ENCODE peak calls at places on chromosomes 4 and X, in eight cellular contexts. P, A, V, F, J, B, Y and W are unnamed samples.

GRCh38 chr4:8740666-8741395 is 130.8 kb downstream of the HMX1 start:
- DNase-seq in J (no peak), V (no peak), F (no peak), B (no peak), A (no peak), P (no peak), Y (no peak), W (no peak)

GRCh38 chr4:159944477-159944876 is 841.6 kb downstream of the RAPGEF2 start:
- DNase-seq in V (no peak), P (no peak), B (no peak), Y (no peak), J (no peak), A (no peak), F (no peak), W (no peak)

GRCh38 chr4:40121515-40121914 is 64.9 kb downstream of the N4BP2 start:
- DNase-seq in V (peak; percentile 81), B (no peak), Y (peak; percentile 89), F (no peak), A (no peak), J (peak; percentile 6), P (no peak), W (no peak)

GRCh38 chrX:123153846-123154335 is 30.2 kb upstream of the GRIA3 start:
- DNase-seq in A (no peak), P (no peak), F (no peak), B (no peak), V (peak; percentile 21), Y (no peak), J (no peak), W (no peak)

GRCh38 chr4:153212755-153213154 is 8.5 kb downstream of the TRIM2 start:
- DNase-seq in A (no peak), J (no peak), B (no peak), V (no peak), F (no peak), P (no peak), Y (no peak), W (no peak)

GRCh38 chrX:141733371-141733770 is 34.8 kb upstream of the SPANXD start:
- DNase-seq in F (no peak), P (no peak), J (no peak), A (no peak), V (no peak), Y (peak; percentile 48), B (no peak), W (no peak)

GRCh38 chr4:21304061-21304541 is 603.8 kb downstream of the PACRGL start:
- DNase-seq in A (no peak), P (peak; percentile 46), V (no peak), F (no peak), B (no peak), Y (no peak), J (no peak), W (no peak)

GRCh38 chr4:160319868-160320260 is 1217.0 kb downstream of the RAPGEF2 start:
- DNase-seq in Y (no peak), F (no peak), B (no peak), J (no peak), A (no peak), P (no peak), V (no peak), W (no peak)

GRCh38 chr4:155307731-155308277 is 69.0 kb downstream of the MAP9 start:
- DNase-seq in V (no peak), A (no peak), B (no peak), P (no peak), J (no peak), Y (no peak), F (no peak), W (no peak)

GRCh38 chr4:26958925-26959653 is 98.4 kb downstream of the STIM2 start:
- DNase-seq in Y (no peak), V (no peak), A (no peak), F (no peak), B (no peak), J (no peak), P (no peak), W (no peak)

GRCh38 chrX:129706395-129707072 is 32.2 kb upstream of the XPNPEP2 start:
- DNase-seq in B (no peak), V (no peak), Y (no peak), A (no peak), P (no peak), F (no peak), J (no peak), W (peak; percentile 30)

GRCh38 chr4:81509822-81510221 is 38.1 kb upstream of the RASGEF1B start:
- DNase-seq in B (no peak), F (no peak), Y (no peak), P (no peak), A (no peak), V (no peak), J (no peak), W (no peak)

GRCh38 chrX:152850465-152850864 is 19.6 kb downstream of the NSDHL start:
- DNase-seq in P (no peak), J (no peak), B (no peak), Y (no peak), V (no peak), A (no peak), F (no peak), W (no peak)

GRCh38 chrX:130100180-130100579 is 10.1 kb downstream of the ELF4 start:
- DNase-seq in V (peak; percentile 94), A (no peak), F (no peak), Y (no peak), J (peak; percentile 50), P (no peak), B (peak; percentile 67), W (peak; percentile 84)

GRCh38 chr4:38449506-38450174 is 214.4 kb upstream of the KLF3 start:
- DNase-seq in Y (peak; percentile 5), V (peak; percentile 81), F (no peak), B (peak; percentile 53), A (no peak), J (peak; percentile 22), P (no peak), W (no peak)

GRCh38 chr4:183571350-183572076 is 66.7 kb downstream of the ING2 start:
- DNase-seq in F (peak; percentile 74), P (peak; percentile 89), A (no peak), B (peak; percentile 22), V (peak; percentile 78), Y (peak; percentile 52), J (peak; percentile 31), W (no peak)

GRCh38 chr4:85744950-85745349 is 270.0 kb downstream of the ARHGAP24 start:
- DNase-seq in J (no peak), F (no peak), B (no peak), Y (no peak), V (peak; percentile 1), P (no peak), A (no peak), W (no peak)

GRCh38 chr4:173508386-173509002 is 21.5 kb downstream of the HAND2 start:
- DNase-seq in J (no peak), P (peak; percentile 59), Y (no peak), A (no peak), V (peak; percentile 71), B (no peak), F (no peak), W (peak; percentile 66)
- H3K27me3 ChIP-seq in J (peaks cover 58% of the 10 kb centered on the region), P (peaks cover 35% of the 10 kb centered on the region), Y (peaks cover 75% of the 10 kb centered on the region), A (no peaks in the 10 kb centered on the region), V (peaks cover 3% of the 10 kb centered on the region), B (peaks cover 19% of the 10 kb centered on the region), F (peaks cover 38% of the 10 kb centered on the region), W (no peaks in the 10 kb centered on the region)

GRCh38 chr4:6191448-6192130 is 8.8 kb downstream of the JAKMIP1 start:
- DNase-seq in A (no peak), V (no peak), F (no peak), Y (no peak), J (no peak), B (no peak), P (no peak), W (no peak)

GRCh38 chr4:6189511-6189910 is 10.8 kb downstream of the JAKMIP1 start:
- DNase-seq in V (no peak), F (no peak), J (no peak), A (no peak), P (no peak), B (no peak), Y (no peak), W (no peak)

GRCh38 chr4:6192245-6192644 is 8.1 kb downstream of the JAKMIP1 start:
- DNase-seq in A (no peak), V (no peak), F (no peak), B (no peak), J (peak; percentile 66), P (no peak), Y (no peak), W (no peak)

GRCh38 chr4:6188687-6189305 is 11.6 kb downstream of the JAKMIP1 start:
- DNase-seq in F (no peak), P (no peak), B (no peak), J (peak; percentile 12), A (no peak), V (no peak), Y (no peak), W (no peak)

GRCh38 chr4:6190486-6190885 is 9.9 kb downstream of the JAKMIP1 start:
- DNase-seq in Y (no peak), V (no peak), J (no peak), P (no peak), B (no peak), F (no peak), A (no peak), W (no peak)
- H3K27me3 ChIP-seq in Y (peaks cover 3% of the 10 kb centered on the region), V (peaks cover 3% of the 10 kb centered on the region), J (no peaks in the 10 kb centered on the region), P (no peaks in the 10 kb centered on the region), B (no peaks in the 10 kb centered on the region), F (no peaks in the 10 kb centered on the region), A (no peaks in the 10 kb centered on the region), W (no peaks in the 10 kb centered on the region)

GRCh38 chrX:153878285-153878779 is 7.6 kb downstream of the L1CAM start:
- DNase-seq in A (no peak), F (no peak), Y (no peak), V (peak; percentile 72), P (no peak), B (no peak), J (no peak), W (no peak)

GRCh38 chrX:153881281-153881680 is 4.7 kb downstream of the L1CAM start:
- DNase-seq in J (no peak), B (no peak), F (no peak), A (no peak), P (no peak), Y (no peak), V (peak; percentile 56), W (no peak)

GRCh38 chrX:153880440-153880815 is 5.5 kb downstream of the L1CAM start:
- DNase-seq in Y (no peak), A (no peak), B (no peak), V (peak; percentile 71), P (no peak), J (no peak), F (no peak), W (no peak)

GRCh38 chrX:153878969-153879653 is 6.9 kb downstream of the L1CAM start:
- DNase-seq in V (peak; percentile 83), A (no peak), P (peak; percentile 12), J (no peak), Y (no peak), F (no peak), B (no peak), W (no peak)

GRCh38 chrX:153879741-153880439 is 6.1 kb downstream of the L1CAM start:
- DNase-seq in J (no peak), P (no peak), Y (no peak), A (no peak), B (no peak), V (peak; percentile 82), F (no peak), W (no peak)
- H3K27me3 ChIP-seq in J (no peaks in the 10 kb centered on the region), P (peaks cover 7% of the 10 kb centered on the region), Y (peaks cover 43% of the 10 kb centered on the region), A (peaks cover under 1% of the 10 kb centered on the region), B (peaks cover 24% of the 10 kb centered on the region), V (peaks cover 59% of the 10 kb centered on the region), F (peaks cover 2% of the 10 kb centered on the region), W (no peaks in the 10 kb centered on the region)

DNA sequence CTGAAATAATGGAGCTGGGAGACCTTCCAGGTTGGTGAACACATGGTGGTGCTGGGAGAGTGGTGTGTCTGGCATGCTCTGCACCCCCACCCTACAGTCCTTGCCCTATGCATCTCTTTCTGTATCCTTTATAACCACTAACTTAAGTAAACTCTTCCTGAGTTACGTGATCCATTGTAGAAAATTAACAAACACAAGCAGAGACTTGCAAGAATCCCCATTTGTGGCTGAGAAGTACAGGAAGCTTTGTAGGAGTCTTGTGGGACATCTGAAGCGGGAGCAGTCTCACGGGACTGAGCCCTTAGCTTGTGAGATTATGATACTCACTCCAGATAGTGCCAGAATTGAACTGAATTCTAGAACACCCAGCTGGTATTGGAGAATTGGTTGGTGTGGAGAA is 14.3 kb upstream of the FAM13A start:
- DNase-seq in F (no peak), A (no peak), B (no peak), V (no peak), P (no peak), J (no peak), Y (no peak), W (no peak)
- H3K27me3 ChIP-seq in F (no peaks in the 10 kb centered on the region), A (no peaks in the 10 kb centered on the region), B (no peaks in the 10 kb centered on the region), V (peaks cover 6% of the 10 kb centered on the region), P (no peaks in the 10 kb centered on the region), J (no peaks in the 10 kb centered on the region), Y (peaks cover 11% of the 10 kb centered on the region), W (no peaks in the 10 kb centered on the region)